ENCODE peak calls at places on chromosome 2, in four cellular contexts. X is OCI-LY7; D is tibial nerve; W is naive thymus-derived CD4-positive, alpha-beta T cell. G is an unnamed sample. For H3K4me1 and H3K36me3, the result is how much of the 10 kb centered on the place peaks cover.

GRCh38 chr2:127622561-127623387 is 23.2 kb upstream of the GPR17 start:
- DNase-seq in X (no peak), D (peak), W (no peak), G (no peak)

GRCh38 chr2:1310866-1311265 is 102.4 kb upstream of the TPO start:
- DNase-seq in X (no peak), D (no peak), W (no peak), G (no peak)

GRCh38 chr2:159759577-159759976 is 38.4 kb downstream of the CD302 start:
- DNase-seq in X (no peak), D (no peak), W (no peak), G (no peak)

GRCh38 chr2:188765522-188765921 is 208.7 kb upstream of the COL3A1 start:
- DNase-seq in X (peak), D (no peak), W (no peak), G (no peak)

GRCh38 chr2:189305291-189305943 is 125.9 kb upstream of the COL5A2 start:
- DNase-seq in X (no peak), D (no peak), W (no peak), G (no peak)

GRCh38 chr2:37573406-37573805 is 98.0 kb downstream of the CDC42EP3 start:
- DNase-seq in X (no peak), D (no peak), W (no peak), G (no peak)

GRCh38 chr2:218781691-218782528 is at the start of gene CYP27A1:
- DNase-seq in X (no peak), D (peak), W (no peak), G (peak)

GRCh38 chr2:41763091-41763490 is 284.7 kb upstream of the PKDCC start:
- DNase-seq in X (no peak), D (no peak), W (no peak), G (no peak)

GRCh38 chr2:50273003-50273402 is 758.9 kb downstream of the NRXN1 start:
- DNase-seq in X (no peak), D (no peak), W (no peak), G (no peak)

GRCh38 chr2:238462782-238463396 is 36.2 kb downstream of the ASB1 start:
- DNase-seq in X (peak), D (no peak), W (peak), G (no peak)

GRCh38 chr2:232683368-232683767 is 13.8 kb upstream of the GIGYF2 start:
- DNase-seq in X (no peak), D (no peak), W (no peak), G (no peak)

GRCh38 chr2:39154944-39155343 is 34.1 kb upstream of the SOS1 start:
- DNase-seq in X (no peak), D (no peak), W (no peak), G (no peak)

GRCh38 chr2:122643725-122644329 is 888.4 kb downstream of the TSN start:
- DNase-seq in X (no peak), D (no peak), W (no peak), G (peak)

GRCh38 chr2:210189452-210190143 is 18.4 kb upstream of the KANSL1L start:
- DNase-seq in X (no peak), D (no peak), W (no peak), G (no peak)

GRCh38 chr2:62505109-62505508 is 886 bp downstream of the TMEM17 start:
- DNase-seq in X (no peak), D (no peak), W (no peak), G (no peak)

GRCh38 chr2:105595536-105595935 is 149.2 kb upstream of the NCK2 start:
- DNase-seq in X (no peak), D (no peak), W (no peak), G (no peak)

GRCh38 chr2:133753665-133754064 is 185.4 kb upstream of the NCKAP5 start:
- DNase-seq in X (no peak), D (no peak), W (no peak), G (no peak)

GRCh38 chr2:1728821-1729220 is 15.5 kb downstream of the PXDN start:
- DNase-seq in X (no peak), D (no peak), W (no peak), G (peak)

GRCh38 chr2:199452200-199452990 is 5.3 kb downstream of the SATB2 start:
- DNase-seq in X (no peak), D (no peak), W (no peak), G (no peak)

GRCh38 chr2:48328972-48329723 is 200.8 kb upstream of the STON1 start:
- DNase-seq in X (no peak), D (no peak), W (no peak), G (no peak)

GRCh38 chr2:241659150-241659739 is 21.8 kb downstream of the ATG4B start:
- DNase-seq in X (peak), D (peak), W (peak), G (peak)

GRCh38 chr2:41621578-41621977 is 426.2 kb upstream of the PKDCC start:
- DNase-seq in X (no peak), D (no peak), W (no peak), G (no peak)

GRCh38 chr2:186065491-186065890 is 326.9 kb downstream of the FSIP2 start:
- DNase-seq in X (no peak), D (no peak), W (no peak), G (no peak)

GRCh38 chr2:30315391-30316055 is 84.2 kb downstream of the LBH start:
- DNase-seq in X (no peak), D (no peak), W (peak), G (no peak)

GRCh38 chr2:145800201-145801091 is 1280.5 kb upstream of the ZEB2 start:
- DNase-seq in X (no peak), D (no peak), W (no peak), G (no peak)

GRCh38 chr2:203813684-203814083 is 53.9 kb upstream of the CTLA4 start:
- DNase-seq in X (no peak), D (no peak), W (no peak), G (no peak)

GRCh38 chr2:203809991-203810510 is 57.5 kb upstream of the CTLA4 start:
- DNase-seq in X (no peak), D (no peak), W (no peak), G (no peak)

GRCh38 chr2:203814661-203815540 is 52.7 kb upstream of the CTLA4 start:
- DNase-seq in X (peak), D (peak), W (peak), G (peak)

GRCh38 chr2:203811491-203812221 is 55.9 kb upstream of the CTLA4 start:
- DNase-seq in X (no peak), D (no peak), W (peak), G (no peak)

GRCh38 chr2:203812294-203813221 is 55.0 kb upstream of the CTLA4 start:
- DNase-seq in X (no peak), D (no peak), W (no peak), G (no peak)
- H3K27ac ChIP-seq in X (no peak), D (no peak), W (no peak), G (no peak)

GRCh38 chr2:17628349-17629261 is 88.1 kb downstream of the VSNL1 start:
- DNase-seq in X (no peak), D (no peak), W (no peak), G (no peak)
- H3K4me1 ChIP-seq in X (under half), D (under half), W (under half), G (under half)

DNA sequence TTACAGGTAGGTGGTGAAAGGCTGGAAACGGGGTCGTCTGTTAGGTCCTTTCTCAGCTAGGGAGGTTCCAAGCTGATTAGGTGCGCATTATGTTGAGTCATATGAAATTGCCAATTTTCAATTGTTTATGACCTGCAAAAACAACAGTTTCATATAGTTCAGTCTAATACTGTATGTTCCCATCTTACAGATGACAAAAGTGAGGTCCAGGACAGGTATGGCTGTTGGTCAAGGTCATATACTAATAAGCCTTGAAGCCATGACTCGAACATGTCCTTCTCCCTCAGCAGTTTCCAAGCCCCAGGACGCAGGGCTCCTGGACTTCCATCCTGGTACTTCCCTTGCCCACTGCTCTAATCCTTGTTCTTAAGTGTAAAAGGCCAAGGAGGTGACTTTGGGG is 81.7 kb upstream of the MCFD2 start:
- DNase-seq in X (no peak), D (no peak), W (no peak), G (no peak)
- H3K36me3 ChIP-seq in X (half or more), D (half or more), W (half or more), G (under half)

GRCh38 chr2:231604101-231604684 is 11.5 kb downstream of the TEX44 start:
- DNase-seq in X (peak), D (peak), W (no peak), G (peak)

GRCh38 chr2:231604685-231605606 is 12.3 kb downstream of the TEX44 start:
- DNase-seq in X (peak), D (peak), W (peak), G (peak)

GRCh38 chr2:231605607-231606091 is 13.0 kb downstream of the TEX44 start:
- DNase-seq in X (peak), D (no peak), W (no peak), G (no peak)

GRCh38 chr2:231602874-231603467 is 10.3 kb downstream of the TEX44 start:
- DNase-seq in X (no peak), D (no peak), W (no peak), G (no peak)

GRCh38 chr2:231606941-231607340 is 14.3 kb downstream of the TEX44 start:
- DNase-seq in X (no peak), D (no peak), W (no peak), G (no peak)
- H3K27ac ChIP-seq in X (no peak), D (no peak), W (no peak), G (no peak)

G was measured in prostate gland.